ENCODE peak calls at places on chromosomes 12 and 14, in ten cellular contexts. Q, A, M, S, O, T, I, F, R and J are unnamed samples.

GRCh38 chr12:1993871-1994371 is 10.3 kb downstream of the DCP1B start:
- DNase-seq in Q (no peak), A (no peak), M (no peak), S (peak), O (no peak), T (no peak), I (peak), F (no peak), R (no peak), J (no peak)

GRCh38 chr14:104101651-104102281 is 16.3 kb downstream of the ASPG start:
- DNase-seq in Q (no peak), A (no peak), M (no peak), S (no peak), O (no peak), T (peak), I (no peak), F (no peak), R (no peak), J (peak)

GRCh38 chr14:100393362-100393761 is 70.2 kb downstream of the SLC25A47 start:
- DNase-seq in Q (no peak), A (no peak), M (no peak), S (no peak), O (no peak), T (no peak), I (no peak), F (no peak), R (no peak), J (no peak)

GRCh38 chr12:114668151-114668891 is 15.7 kb downstream of the TBX3 start:
- DNase-seq in Q (peak), A (peak), M (no peak), S (peak), O (peak), T (peak), I (no peak), F (peak), R (peak), J (peak)

GRCh38 chr14:75494898-75495297 is 27.4 kb upstream of the BATF start:
- DNase-seq in Q (no peak), A (no peak), M (no peak), S (no peak), O (no peak), T (no peak), I (no peak), F (no peak), R (no peak), J (no peak)

GRCh38 chr14:54129850-54130640 is 173.4 kb upstream of the BMP4 start:
- DNase-seq in Q (no peak), A (no peak), M (no peak), S (no peak), O (no peak), T (no peak), I (no peak), F (no peak), R (no peak), J (no peak)

GRCh38 chr12:116236148-116236731 is 41.3 kb downstream of the MED13L start:
- DNase-seq in Q (peak), A (peak), M (peak), S (peak), O (peak), T (peak), I (peak), F (peak), R (no peak), J (no peak)

GRCh38 chr14:54652890-54653201 is 85.9 kb downstream of the SAMD4A start:
- DNase-seq in Q (no peak), A (no peak), M (no peak), S (no peak), O (no peak), T (no peak), I (no peak), F (peak), R (no peak), J (no peak)

GRCh38 chr12:6435941-6436715 is 8.6 kb upstream of the CD27 start:
- DNase-seq in Q (no peak), A (no peak), M (no peak), S (no peak), O (no peak), T (no peak), I (no peak), F (no peak), R (no peak), J (no peak)

GRCh38 chr12:12819752-12820311 is 6.7 kb downstream of the DDX47 start:
- DNase-seq in Q (no peak), A (no peak), M (no peak), S (peak), O (no peak), T (no peak), I (no peak), F (no peak), R (no peak), J (no peak)

GRCh38 chr12:56334490-56334793 is 642 bp upstream of the PAN2 start:
- DNase-seq in Q (no peak), A (no peak), M (no peak), S (no peak), O (no peak), T (no peak), I (no peak), F (no peak), R (no peak), J (no peak)

GRCh38 chr14:65650843-65651242 is 238.3 kb downstream of the FUT8 start:
- DNase-seq in Q (no peak), A (no peak), M (no peak), S (no peak), O (no peak), T (no peak), I (no peak), F (no peak), R (no peak), J (peak)

GRCh38 chr12:40010899-40011774 is 94.7 kb downstream of the SLC2A13 start:
- DNase-seq in Q (peak), A (peak), M (peak), S (peak), O (peak), T (no peak), I (peak), F (peak), R (no peak), J (peak)

GRCh38 chr12:43884683-43885410 is 49.0 kb downstream of the TMEM117 start:
- DNase-seq in Q (no peak), A (no peak), M (no peak), S (no peak), O (no peak), T (no peak), I (no peak), F (peak), R (no peak), J (no peak)

GRCh38 chr14:78566017-78566858 is 396.1 kb downstream of the NRXN3 start:
- DNase-seq in Q (peak), A (peak), M (peak), S (peak), O (peak), T (peak), I (no peak), F (peak), R (peak), J (peak)

GRCh38 chr14:103070263-103070885 is 13.0 kb upstream of the CDC42BPB start:
- DNase-seq in Q (no peak), A (no peak), M (no peak), S (no peak), O (no peak), T (no peak), I (no peak), F (no peak), R (no peak), J (no peak)

GRCh38 chr14:92531151-92531873 is 17.7 kb downstream of the RIN3 start:
- DNase-seq in Q (no peak), A (no peak), M (no peak), S (no peak), O (no peak), T (no peak), I (peak), F (no peak), R (no peak), J (no peak)

GRCh38 chr14:59427653-59428578 is 37.3 kb downstream of the GPR135 start:
- DNase-seq in Q (no peak), A (no peak), M (no peak), S (peak), O (no peak), T (peak), I (no peak), F (no peak), R (no peak), J (no peak)

GRCh38 chr12:29564925-29565324 is 67.4 kb upstream of the OVCH1 start:
- DNase-seq in Q (no peak), A (no peak), M (no peak), S (no peak), O (no peak), T (no peak), I (no peak), F (no peak), R (no peak), J (no peak)

GRCh38 chr14:76768201-76768656 is 7.0 kb downstream of the VASH1 start:
- DNase-seq in Q (peak), A (no peak), M (no peak), S (no peak), O (peak), T (peak), I (peak), F (peak), R (no peak), J (no peak)

GRCh38 chr12:14273911-14274306 is 91.6 kb upstream of the ATF7IP start:
- DNase-seq in Q (no peak), A (no peak), M (no peak), S (no peak), O (no peak), T (no peak), I (no peak), F (no peak), R (no peak), J (no peak)

GRCh38 chr12:13937735-13938134 is 43.7 kb downstream of the GRIN2B start:
- DNase-seq in Q (no peak), A (no peak), M (no peak), S (no peak), O (no peak), T (no peak), I (no peak), F (no peak), R (no peak), J (no peak)

GRCh38 chr12:11581179-11581755 is 68.2 kb upstream of the ETV6 start:
- DNase-seq in Q (peak), A (peak), M (peak), S (peak), O (peak), T (peak), I (peak), F (peak), R (peak), J (peak)

GRCh38 chr12:67068204-67068731 is 200.9 kb upstream of the CAND1 start:
- DNase-seq in Q (peak), A (peak), M (no peak), S (no peak), O (no peak), T (no peak), I (no peak), F (no peak), R (no peak), J (peak)

GRCh38 chr12:66217342-66217929 is 28.4 kb downstream of the IRAK3 start:
- DNase-seq in Q (no peak), A (no peak), M (no peak), S (no peak), O (no peak), T (no peak), I (no peak), F (no peak), R (no peak), J (no peak)

GRCh38 chr12:116604883-116605641 is 45.9 kb downstream of the MAP1LC3B2 start:
- DNase-seq in Q (no peak), A (no peak), M (no peak), S (no peak), O (no peak), T (no peak), I (no peak), F (no peak), R (no peak), J (no peak)

GRCh38 chr14:56170028-56170427 is 51.8 kb downstream of the PELI2 start:
- DNase-seq in Q (no peak), A (no peak), M (no peak), S (no peak), O (no peak), T (no peak), I (no peak), F (no peak), R (no peak), J (no peak)